ENCODE peak calls at places on chromosomes 12 and 14, in eight cellular contexts. B is bronchial epithelial cell; E is right atrium auricular region; A is astrocyte; Y is left lung; J is mesenchymal stem cell; W is CD8-positive, alpha-beta T cell; G is effector memory CD4-positive, alpha-beta T cell. K is an unnamed sample.

GRCh38 chr14:67987596-67987995 is 168.0 kb downstream of the RAD51B start:
- DNase-seq in B (peak; percentile 52), G (no peak), W (no peak), A (peak; percentile 98), E (no peak), Y (no peak), J (peak; percentile 91), K (no peak)

GRCh38 chr14:50023671-50024490 is 92.5 kb downstream of the VCPKMT start:
- DNase-seq in G (no peak), E (no peak), Y (no peak), A (peak; percentile 89), W (no peak), J (peak; percentile 71), B (peak; percentile 75), K (no peak)

GRCh38 chr14:92948647-92949046 is 25.7 kb downstream of the CHGA start:
- DNase-seq in B (no peak), Y (no peak), J (no peak), A (no peak), W (no peak), G (no peak), E (no peak), K (no peak)

GRCh38 chr12:92928431-92928961 is 599 bp downstream of the EEA1 start:
- DNase-seq in W (peak; percentile 46), E (peak; percentile 63), J (peak; percentile 51), A (no peak), Y (peak; percentile 44), G (peak; percentile 9), B (no peak), K (no peak)

GRCh38 chr12:12265571-12266388 is 1.1 kb downstream of the LRP6 start:
- DNase-seq in W (no peak), A (peak; percentile 59), E (no peak), Y (no peak), B (peak; percentile 17), J (peak; percentile 61), G (no peak), K (no peak)

GRCh38 chr12:102010265-102010994 is 51.4 kb downstream of the WASHC3 start:
- DNase-seq in E (no peak), G (no peak), A (no peak), Y (no peak), B (no peak), W (no peak), J (no peak), K (no peak)

GRCh38 chr12:16166563-16167470 is 110.7 kb downstream of the SLC15A5 start:
- DNase-seq in A (no peak), W (no peak), B (no peak), G (no peak), E (no peak), Y (no peak), J (no peak), K (no peak)

GRCh38 chr12:79737875-79738718 is 47.3 kb upstream of the PAWR start:
- DNase-seq in G (no peak), A (peak; percentile 40), J (peak; percentile 72), B (peak; percentile 76), W (peak; percentile 4), E (no peak), Y (no peak), K (peak; percentile 36)

GRCh38 chr12:131591714-131592709 is 118.9 kb upstream of the SFSWAP start:
- DNase-seq in J (no peak), W (no peak), Y (no peak), G (no peak), B (no peak), A (no peak), E (no peak), K (no peak)

GRCh38 chr14:87979689-87980088 is 13.3 kb downstream of the GALC start:
- DNase-seq in A (no peak), W (no peak), G (no peak), E (no peak), B (no peak), J (no peak), Y (no peak), K (no peak)

GRCh38 chr12:1108276-1108675 is 117.3 kb downstream of the ERC1 start:
- DNase-seq in E (no peak), J (no peak), W (no peak), G (no peak), A (no peak), Y (no peak), B (no peak), K (no peak)

GRCh38 chr12:82896979-82897378 is 210.3 kb downstream of the TMTC2 start:
- DNase-seq in Y (no peak), B (peak; percentile 94), W (no peak), G (no peak), A (peak; percentile 44), E (no peak), J (no peak), K (no peak)

GRCh38 chr14:50055461-50056228 is 60.7 kb downstream of the VCPKMT start:
- DNase-seq in A (no peak), J (no peak), W (no peak), B (no peak), G (no peak), Y (peak; percentile 58), E (no peak), K (no peak)

GRCh38 chr12:118166946-118167345 is 31.0 kb downstream of the PEBP1 start:
- DNase-seq in A (no peak), E (no peak), G (no peak), J (no peak), Y (no peak), W (no peak), B (no peak), K (no peak)

GRCh38 chr12:97425380-97425779 is 37.2 kb upstream of the RMST start:
- DNase-seq in E (no peak), G (no peak), J (no peak), W (no peak), B (no peak), Y (no peak), A (no peak), K (no peak)

GRCh38 chr14:77708749-77709148 is 846 bp downstream of the SLIRP start:
- DNase-seq in Y (no peak), W (no peak), E (no peak), A (no peak), J (no peak), B (no peak), G (no peak), K (no peak)

GRCh38 chr12:99712281-99712680 is 64.7 kb downstream of the GARIN6 start:
- DNase-seq in B (no peak), E (no peak), J (no peak), Y (no peak), G (no peak), W (no peak), A (no peak), K (no peak)

GRCh38 chr14:92936085-92936484 is 13.1 kb downstream of the CHGA start:
- DNase-seq in Y (no peak), W (no peak), B (no peak), G (no peak), J (no peak), A (no peak), E (no peak), K (no peak)

DNA sequence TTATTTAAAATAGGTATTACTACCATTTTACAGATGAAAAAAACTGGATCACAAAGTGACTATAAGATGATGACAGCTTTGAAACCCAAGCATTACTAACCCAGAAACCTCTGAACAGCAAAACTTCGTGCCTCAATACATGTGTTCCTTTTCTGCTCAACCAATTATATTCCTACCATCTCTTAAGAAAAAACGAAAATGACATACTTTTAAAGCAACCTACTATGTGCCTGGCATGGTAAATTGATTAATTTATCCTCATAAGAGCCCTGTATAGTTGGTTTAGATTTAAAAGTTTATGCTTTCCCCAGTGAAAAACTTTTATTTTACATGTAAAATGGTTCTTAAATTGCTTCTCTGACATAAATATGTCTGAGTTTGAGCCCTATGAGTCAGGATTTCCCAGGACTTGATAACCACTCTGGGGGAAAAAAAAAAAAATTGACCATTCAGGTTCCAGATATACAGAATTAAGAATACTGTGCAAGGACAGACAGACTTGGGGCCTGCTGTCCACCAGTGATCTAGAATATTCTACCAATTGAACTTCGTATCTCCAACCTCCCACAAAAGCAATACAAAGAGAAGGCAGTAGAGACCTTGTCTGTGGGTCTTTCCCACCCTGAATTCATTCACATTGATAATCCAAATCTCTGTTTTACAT is 4.3 kb downstream of the SINHCAF start:
- DNase-seq in B (peak; percentile 27), A (peak; percentile 51), J (peak; percentile 70), E (no peak), G (no peak), W (no peak), Y (no peak), K (no peak)
- H3K36me3 ChIP-seq in B (no peaks in the 10 kb centered on the region), A (no peaks in the 10 kb centered on the region), J (no peaks in the 10 kb centered on the region), E (no peaks in the 10 kb centered on the region), G (no peaks in the 10 kb centered on the region), W (no peaks in the 10 kb centered on the region), Y (no peaks in the 10 kb centered on the region), K (no peaks in the 10 kb centered on the region)

DNA sequence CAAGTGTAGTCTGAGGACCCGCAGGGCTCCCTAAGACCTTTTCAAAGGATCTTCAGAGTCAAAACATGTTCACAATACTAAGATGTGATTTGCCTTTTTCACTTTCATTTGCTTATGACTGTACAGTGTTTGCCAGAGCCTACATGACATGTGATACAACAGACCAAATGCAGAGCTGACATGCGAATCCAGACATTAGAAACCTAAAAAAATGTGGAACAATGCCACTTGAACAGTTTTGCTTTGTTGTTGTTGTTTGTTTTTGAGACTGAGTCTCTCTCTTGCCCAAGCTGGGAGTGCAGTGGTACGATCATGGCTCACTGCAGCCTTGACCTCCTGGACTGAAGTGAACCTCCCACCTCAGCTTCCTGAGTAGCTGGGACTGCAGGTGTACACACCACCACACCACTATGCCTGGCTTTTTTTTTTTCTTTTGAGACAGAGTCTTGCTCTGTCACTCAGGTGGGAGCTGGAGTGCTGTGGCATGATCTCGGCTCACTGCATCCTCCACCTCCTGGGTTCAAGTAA is 5.3 kb upstream of the RAB35 start:
- DNase-seq in G (no peak), J (peak; percentile 26), E (no peak), B (no peak), W (no peak), A (no peak), Y (no peak), K (no peak)
- H3K4me3 ChIP-seq in G (no peak overlapping the region), J (no peak overlapping the region), E (no peak overlapping the region), B (no peak overlapping the region), W (no peak overlapping the region), A (no peak overlapping the region), Y (no peak overlapping the region), K (no peak overlapping the region)

DNA sequence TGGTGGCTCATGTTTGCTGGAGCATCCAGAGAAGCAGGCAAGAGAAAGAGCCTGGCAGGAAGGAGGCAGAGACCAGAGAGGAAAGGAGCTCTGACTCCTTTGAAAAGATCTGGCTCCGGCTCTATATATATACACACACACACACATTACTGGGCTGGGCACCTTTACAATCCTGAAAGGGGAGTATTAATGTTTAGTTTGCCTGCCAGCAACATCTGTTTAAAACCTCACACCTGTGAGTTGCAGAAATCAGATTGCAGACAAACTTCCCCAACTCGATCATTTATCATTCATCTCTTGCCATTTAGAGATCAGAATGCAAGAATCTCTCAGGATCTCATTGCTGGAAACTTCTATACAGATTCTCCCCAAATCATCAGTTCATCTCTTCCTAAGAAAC is at the start of gene KRT77:
- DNase-seq in E (no peak), W (no peak), B (no peak), G (no peak), A (no peak), Y (no peak), J (no peak), K (no peak)
- H3K36me3 ChIP-seq in E (no peaks in the 10 kb centered on the region), W (no peaks in the 10 kb centered on the region), B (no peaks in the 10 kb centered on the region), G (no peaks in the 10 kb centered on the region), A (no peaks in the 10 kb centered on the region), Y (no peaks in the 10 kb centered on the region), J (no peaks in the 10 kb centered on the region), K (no peaks in the 10 kb centered on the region)

DNA sequence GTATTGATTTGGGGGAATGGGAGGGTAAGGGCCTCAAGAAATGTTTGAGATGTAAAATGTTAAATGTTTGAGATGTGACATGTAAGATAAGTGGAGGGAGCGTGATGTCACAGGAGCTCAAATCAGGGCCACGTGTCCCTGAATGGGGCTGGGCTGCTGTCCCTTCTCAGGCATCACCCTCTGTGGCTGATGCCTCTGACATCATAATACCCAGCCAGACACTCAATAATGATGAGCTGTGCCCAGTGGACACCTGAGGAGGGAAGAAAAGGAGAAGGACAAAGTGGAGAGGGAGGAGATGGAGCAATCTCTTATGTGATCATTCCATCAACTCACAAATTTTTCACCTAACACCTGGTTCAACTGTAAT is 120.8 kb downstream of the SAMD4A start:
- DNase-seq in Y (no peak), W (no peak), B (no peak), J (no peak), E (no peak), A (no peak), G (no peak), K (no peak)
- H3K4me3 ChIP-seq in Y (no peak overlapping the region), W (no peak overlapping the region), B (no peak overlapping the region), J (no peak overlapping the region), E (no peak overlapping the region), A (no peak overlapping the region), G (no peak overlapping the region), K (no peak overlapping the region)

K was measured in pancreas.